ENCODE peak calls at places on chromosomes 7 and 10, in five cellular contexts. F, I, R, Z and H are unnamed samples.

GRCh38 chr7:29337628-29338116 is 143.1 kb downstream of the CHN2 start:
- ATAC-seq in F (no peak), I (no peak), R (no peak), Z (no peak), H (no peak)

GRCh38 chr7:30699706-30700495 is 17.6 kb upstream of the CRHR2 start:
- ATAC-seq in F (no peak), I (no peak), R (no peak), Z (no peak), H (no peak)

GRCh38 chr7:18526368-18526878 is 30.9 kb downstream of the HDAC9 start:
- ATAC-seq in F (no peak), I (no peak), R (no peak), Z (no peak), H (no peak)

GRCh38 chr10:32938554-32939061 is 19.4 kb downstream of the ITGB1 start:
- ATAC-seq in F (no peak), I (peak), R (peak), Z (peak), H (peak)

GRCh38 chr7:24477376-24477775 is 95.9 kb upstream of the PALS2 start:
- ATAC-seq in F (no peak), I (peak), R (no peak), Z (no peak), H (no peak)

GRCh38 chr7:111090834-111091233 is at the start of gene LRRN3:
- ATAC-seq in F (no peak), I (no peak), R (peak), Z (no peak), H (peak)

GRCh38 chr7:157000047-157000726 is 10.3 kb downstream of the MNX1 start:
- ATAC-seq in F (peak), I (peak), R (peak), Z (peak), H (peak)

GRCh38 chr7:465710-466400 is 53.8 kb downstream of the PDGFA start:
- ATAC-seq in F (no peak), I (no peak), R (no peak), Z (no peak), H (no peak)

GRCh38 chr7:76509931-76510877 is at the start of gene UPK3B:
- ATAC-seq in F (peak), I (no peak), R (peak), Z (peak), H (no peak)

GRCh38 chr10:92074126-92074887 is 150.7 kb downstream of the BTAF1 start:
- ATAC-seq in F (peak), I (no peak), R (peak), Z (peak), H (no peak)

GRCh38 chr7:110905773-110906566 is 185.0 kb upstream of the LRRN3 start:
- ATAC-seq in F (no peak), I (no peak), R (no peak), Z (no peak), H (no peak)

GRCh38 chr7:44782460-44782859 is 14.0 kb upstream of the PPIA start:
- ATAC-seq in F (no peak), I (peak), R (no peak), Z (peak), H (no peak)

GRCh38 chr10:74947781-74948401 is 121.5 kb downstream of the KAT6B start:
- ATAC-seq in F (no peak), I (no peak), R (no peak), Z (peak), H (no peak)

GRCh38 chr7:105256621-105257283 is 132.0 kb downstream of the SRPK2 start:
- ATAC-seq in F (no peak), I (no peak), R (peak), Z (no peak), H (no peak)

GRCh38 chr10:43201545-43202131 is 63.4 kb downstream of the CSGALNACT2 start:
- ATAC-seq in F (no peak), I (no peak), R (no peak), Z (no peak), H (no peak)

GRCh38 chr7:90621130-90621891 is 25.2 kb downstream of the CDK14 start:
- ATAC-seq in F (no peak), I (no peak), R (no peak), Z (no peak), H (no peak)

GRCh38 chr7:100673942-100674431 is 447 bp downstream of the GNB2 start:
- ATAC-seq in F (peak), I (peak), R (peak), Z (peak), H (peak)

GRCh38 chr7:30135551-30136271 is 925 bp downstream of the MTURN start:
- ATAC-seq in F (peak), I (peak), R (peak), Z (peak), H (peak)

GRCh38 chr10:100730739-100731602 is 14.4 kb upstream of the PAX2 start:
- ATAC-seq in F (peak), I (peak), R (no peak), Z (peak), H (no peak)

GRCh38 chr7:27779873-27780272 is 39.9 kb downstream of the TAX1BP1 start:
- ATAC-seq in F (no peak), I (no peak), R (no peak), Z (no peak), H (no peak)

GRCh38 chr10:50508315-50509051 is 115.3 kb downstream of the SGMS1 start:
- ATAC-seq in F (no peak), I (peak), R (no peak), Z (no peak), H (no peak)

GRCh38 chr10:84126785-84127167 is 12.5 kb upstream of the GHITM start:
- ATAC-seq in F (no peak), I (no peak), R (no peak), Z (no peak), H (no peak)

GRCh38 chr10:1102392-1102791 is 46.2 kb downstream of the WDR37 start:
- ATAC-seq in F (no peak), I (no peak), R (no peak), Z (no peak), H (no peak)

GRCh38 chr7:98210513-98211220 is 572 bp upstream of the BHLHA15 start:
- ATAC-seq in F (no peak), I (no peak), R (no peak), Z (peak), H (no peak)

GRCh38 chr10:23331567-23332290 is 12.9 kb downstream of the C10orf67 start:
- ATAC-seq in F (no peak), I (no peak), R (no peak), Z (no peak), H (no peak)

GRCh38 chr10:80265740-80266512 is 23.5 kb downstream of the MAT1A start:
- ATAC-seq in F (peak), I (peak), R (peak), Z (peak), H (no peak)

GRCh38 chr10:114550756-114551290 is 107.3 kb downstream of the ABLIM1 start:
- ATAC-seq in F (no peak), I (no peak), R (no peak), Z (peak), H (no peak)

GRCh38 chr10:64573625-64574325 is 1052.6 kb downstream of the REEP3 start:
- ATAC-seq in F (no peak), I (peak), R (peak), Z (no peak), H (no peak)

GRCh38 chr10:133399123-133399601 is 5.2 kb downstream of the MTG1 start:
- ATAC-seq in F (no peak), I (no peak), R (no peak), Z (no peak), H (no peak)
- TF ChIP-seq POLR2AphosphoS5 in F (no peak), I (no peak), R (no peak), Z (no peak), H (no peak)

DNA sequence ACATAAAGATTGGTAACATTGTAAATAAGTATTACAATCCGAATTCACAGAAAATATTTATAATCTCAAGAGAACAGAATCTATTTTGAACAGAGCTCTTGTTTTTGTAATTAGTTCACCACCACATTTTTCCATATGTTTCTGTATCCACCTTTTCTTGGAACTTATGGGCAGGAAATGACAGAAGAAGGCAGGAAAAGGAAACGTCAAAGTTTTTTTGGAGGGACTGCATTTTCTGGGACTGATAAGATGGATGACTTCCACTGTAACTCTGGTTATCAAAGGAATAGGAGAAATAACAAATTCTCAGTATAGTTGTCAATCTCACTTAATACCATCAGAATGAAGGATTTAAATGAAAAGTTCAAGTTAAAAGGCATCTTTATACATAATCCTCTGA is 75.1 kb upstream of the SMNDC1 start:
- ATAC-seq in F (no peak), I (no peak), R (no peak), Z (no peak), H (no peak)
- TF ChIP-seq POLR2AphosphoS5 in F (no peak), I (no peak), R (no peak), Z (no peak), H (no peak)

GRCh38 chr7:128831994-128832879 is 2.0 kb downstream of the FLNC start:
- ATAC-seq in F (no peak), I (no peak), R (peak), Z (no peak), H (peak)

GRCh38 chr7:128832880-128833147 is 2.6 kb downstream of the FLNC start:
- ATAC-seq in F (no peak), I (no peak), R (no peak), Z (no peak), H (no peak)

GRCh38 chr7:128829391-128830166 is 627 bp upstream of the FLNC start:
- ATAC-seq in F (peak), I (no peak), R (no peak), Z (peak), H (no peak)

GRCh38 chr7:128830231-128831177 is at the start of gene FLNC:
- ATAC-seq in F (peak), I (no peak), R (peak), Z (peak), H (peak)

GRCh38 chr7:128831178-128831993 is 1.2 kb downstream of the FLNC start:
- ATAC-seq in F (peak), I (no peak), R (peak), Z (peak), H (peak)
- TF ChIP-seq POLR2AphosphoS5 in F (no peak), I (no peak), R (peak), Z (no peak), H (peak)

DNA sequence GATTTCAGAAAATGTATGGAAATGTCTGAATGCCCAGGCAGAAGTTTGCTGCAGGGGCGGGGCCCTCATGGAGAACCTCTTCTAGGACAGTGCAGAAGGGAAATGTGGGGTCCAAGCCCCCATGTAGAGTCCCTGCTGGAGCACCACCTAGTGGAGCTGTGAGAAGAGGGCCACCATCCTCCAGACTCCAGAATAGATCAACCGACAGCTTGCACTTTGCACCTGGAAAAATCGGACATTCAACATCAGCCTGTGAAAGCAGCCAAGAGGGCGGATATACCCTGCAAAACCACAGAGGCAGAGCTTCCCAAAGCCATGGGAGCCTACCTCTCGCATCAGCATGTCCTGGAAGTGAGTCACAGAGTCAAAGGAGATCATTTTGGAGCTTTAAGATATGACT is 14.3 kb downstream of the RPEL1 start:
- ATAC-seq in F (no peak), I (peak), R (no peak), Z (no peak), H (no peak)
- TF ChIP-seq POLR2AphosphoS5 in F (no peak), I (no peak), R (no peak), Z (no peak), H (no peak)

GRCh38 chr10:28001353-28001752 is 2.5 kb upstream of the ODAD2 start:
- ATAC-seq in F (no peak), I (no peak), R (no peak), Z (no peak), H (no peak)
- TF ChIP-seq POLR2AphosphoS5 in F (no peak), I (no peak), R (no peak), Z (no peak), H (no peak)

DNA sequence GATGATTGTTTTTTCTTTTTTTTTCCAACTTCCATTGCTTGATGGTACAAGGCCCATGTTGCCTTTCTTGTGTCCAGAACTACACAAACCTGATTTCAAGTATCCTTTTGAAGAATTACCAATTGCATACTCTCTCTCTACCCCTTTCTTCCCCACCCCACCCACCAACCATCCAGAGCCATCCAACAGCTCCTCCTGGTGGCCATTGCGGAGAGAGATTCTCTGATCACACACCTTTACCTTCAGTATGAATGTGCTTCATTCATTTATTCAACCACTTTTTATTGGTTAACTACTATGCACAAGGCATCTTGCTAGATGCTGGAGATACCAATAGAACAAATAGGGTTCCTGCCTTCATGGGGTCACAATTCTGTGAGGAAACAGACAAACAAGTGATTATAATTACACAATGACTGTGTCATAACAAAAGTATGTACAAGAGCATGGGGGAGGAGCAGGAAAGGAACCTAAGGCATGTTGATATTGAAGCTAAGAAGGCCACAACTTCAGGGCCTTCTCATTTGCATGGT is 297.1 kb upstream of the LYZL1 start:
- ATAC-seq in F (peak), I (peak), R (peak), Z (peak), H (no peak)
- TF ChIP-seq POLR2AphosphoS5 in F (no peak), I (no peak), R (no peak), Z (no peak), H (no peak)

GRCh38 chr10:11205026-11205772 is 187.5 kb downstream of the CELF2 start:
- ATAC-seq in F (no peak), I (no peak), R (no peak), Z (no peak), H (no peak)
- TF ChIP-seq POLR2AphosphoS5 in F (no peak), I (no peak), R (no peak), Z (no peak), H (no peak)

GRCh38 chr10:31606841-31607240 is 287.8 kb downstream of the ZEB1 start:
- ATAC-seq in F (no peak), I (no peak), R (no peak), Z (no peak), H (no peak)

GRCh38 chr10:31607481-31607880 is 288.5 kb downstream of the ZEB1 start:
- ATAC-seq in F (no peak), I (no peak), R (no peak), Z (no peak), H (no peak)

GRCh38 chr10:31605426-31605825 is 286.4 kb downstream of the ZEB1 start:
- ATAC-seq in F (no peak), I (no peak), R (no peak), Z (no peak), H (no peak)

GRCh38 chr10:31604646-31605170 is 285.7 kb downstream of the ZEB1 start:
- ATAC-seq in F (no peak), I (no peak), R (no peak), Z (no peak), H (no peak)

GRCh38 chr10:31605846-31606543 is 287.0 kb downstream of the ZEB1 start:
- ATAC-seq in F (no peak), I (no peak), R (no peak), Z (no peak), H (no peak)
- TF ChIP-seq POLR2AphosphoS5 in F (no peak), I (no peak), R (no peak), Z (no peak), H (peak)

DNA sequence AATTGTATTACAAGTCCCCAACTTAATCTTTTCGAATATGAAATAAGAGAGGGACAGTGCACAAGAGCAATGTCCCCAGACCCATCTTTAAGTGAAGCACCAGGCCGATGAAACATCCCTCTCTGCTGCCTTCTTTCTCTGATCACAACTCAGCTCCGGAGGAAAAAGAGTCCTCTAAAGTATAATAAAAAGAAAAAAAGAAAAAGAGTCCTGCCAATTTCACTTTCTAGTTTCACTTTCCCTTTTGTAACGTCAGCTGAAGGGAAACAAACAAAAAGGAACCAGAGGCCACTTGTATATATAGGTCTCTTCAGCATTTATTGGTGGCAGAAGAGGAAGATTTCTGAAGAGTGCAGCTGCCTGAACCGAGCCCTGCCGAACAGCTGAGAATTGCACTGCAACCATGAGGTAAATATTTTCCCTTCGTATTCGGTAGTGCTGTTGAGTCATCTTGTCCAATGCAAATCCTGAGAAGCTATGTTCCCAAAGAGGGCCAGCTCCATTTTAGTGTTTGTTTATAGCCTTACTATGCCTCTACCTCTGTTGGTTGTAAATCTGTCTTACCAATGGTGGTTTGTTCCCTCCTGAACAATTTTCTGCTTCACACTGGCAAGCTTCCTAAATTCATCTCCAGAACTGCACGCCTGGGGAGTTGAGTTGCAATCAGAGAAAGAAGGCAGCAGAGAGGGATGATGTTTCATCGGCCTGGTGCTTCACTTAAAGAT is at the start of gene IFIT2:
- ATAC-seq in F (peak), I (peak), R (peak), Z (peak), H (peak)
- TF ChIP-seq POLR2AphosphoS5 in F (peak), I (no peak), R (no peak), Z (peak), H (peak)

GRCh38 chr10:20521186-20521585 is 375.9 kb downstream of the NEBL start:
- ATAC-seq in F (no peak), I (no peak), R (no peak), Z (no peak), H (no peak)
- TF ChIP-seq POLR2AphosphoS5 in F (no peak), I (no peak), R (no peak), Z (no peak), H (no peak)